ENCODE peak calls at places on chromosomes 5 and 9, in ten cellular contexts. R, O, U, X, I, G, Q, Y, F and A are unnamed samples.

GRCh38 chr5:159737263-159737662 is 179.0 kb upstream of the ADRA1B start:
- DNase-seq in R (no peak), O (no peak), U (no peak), X (no peak), I (no peak), G (no peak), Q (no peak), Y (no peak), F (no peak), A (no peak)

GRCh38 chr9:134178781-134179551 is 14.6 kb upstream of the RNU6ATAC start:
- DNase-seq in R (peak; percentile 26), O (no peak), U (no peak), X (no peak), I (peak; percentile 20), G (no peak), Q (no peak), Y (no peak), F (no peak), A (peak; percentile 10)

GRCh38 chr9:14250779-14251145 is 63.2 kb downstream of the NFIB start:
- DNase-seq in R (no peak), O (no peak), U (no peak), X (no peak), I (no peak), G (no peak), Q (no peak), Y (no peak), F (no peak), A (no peak)

GRCh38 chr5:127369772-127370171 is 79.2 kb downstream of the MEGF10 start:
- DNase-seq in R (no peak), O (no peak), U (no peak), X (no peak), I (no peak), G (peak; percentile 7), Q (no peak), Y (no peak), F (no peak), A (no peak)

GRCh38 chr9:22240619-22241018 is 206.0 kb upstream of the DMRTA1 start:
- DNase-seq in R (no peak), O (no peak), U (no peak), X (no peak), I (peak; percentile 64), G (no peak), Q (no peak), Y (no peak), F (no peak), A (no peak)

GRCh38 chr5:159456722-159457462 is 126.6 kb upstream of the IL12B start:
- DNase-seq in R (no peak), O (peak; percentile 35), U (peak; percentile 13), X (no peak), I (no peak), G (no peak), Q (no peak), Y (no peak), F (peak; percentile 30), A (no peak)

GRCh38 chr9:113597390-113598241 is 134.1 kb downstream of the RGS3 start:
- DNase-seq in R (no peak), O (no peak), U (no peak), X (no peak), I (no peak), G (no peak), Q (no peak), Y (no peak), F (no peak), A (no peak)

GRCh38 chr5:149913449-149914419 is 30.9 kb downstream of the PDE6A start:
- DNase-seq in R (no peak), O (no peak), U (no peak), X (no peak), I (no peak), G (no peak), Q (no peak), Y (no peak), F (no peak), A (peak; percentile 35)

GRCh38 chr5:129460951-129461815 is 1.1 kb downstream of the ADAMTS19 start:
- DNase-seq in R (peak; percentile 81), O (no peak), U (no peak), X (peak; percentile 81), I (peak; percentile 38), G (peak; percentile 71), Q (no peak), Y (no peak), F (no peak), A (peak; percentile 77)

GRCh38 chr9:93119953-93120845 is 13.9 kb downstream of the NINJ1 start:
- DNase-seq in R (no peak), O (no peak), U (no peak), X (no peak), I (peak; percentile 97), G (no peak), Q (no peak), Y (peak; percentile 88), F (peak; percentile 37), A (peak; percentile 82)

GRCh38 chr5:5371943-5372342 is 50.5 kb upstream of the ICE1 start:
- DNase-seq in R (no peak), O (no peak), U (no peak), X (no peak), I (no peak), G (no peak), Q (no peak), Y (no peak), F (no peak), A (no peak)

GRCh38 chr5:142095651-142096330 is 12.8 kb upstream of the NDFIP1 start:
- DNase-seq in R (no peak), O (peak; percentile 70), U (peak; percentile 76), X (no peak), I (no peak), G (no peak), Q (peak; percentile 47), Y (no peak), F (peak; percentile 72), A (no peak)

GRCh38 chr5:145536133-145536532 is 299.0 kb downstream of the PRELID2 start:
- DNase-seq in R (no peak), O (no peak), U (no peak), X (no peak), I (peak; percentile 14), G (no peak), Q (no peak), Y (no peak), F (no peak), A (no peak)

GRCh38 chr5:76958976-76959767 is 6.3 kb downstream of the CRHBP start:
- DNase-seq in R (no peak), O (no peak), U (no peak), X (no peak), I (peak; percentile 64), G (no peak), Q (no peak), Y (no peak), F (no peak), A (no peak)

GRCh38 chr5:92907914-92908606 is 673.0 kb downstream of the NR2F1-AS1 start:
- DNase-seq in R (no peak), O (no peak), U (no peak), X (no peak), I (peak; percentile 62), G (no peak), Q (no peak), Y (no peak), F (no peak), A (no peak)

GRCh38 chr9:16342621-16343020 is 527.8 kb downstream of the BNC2 start:
- DNase-seq in R (no peak), O (no peak), U (no peak), X (no peak), I (no peak), G (no peak), Q (no peak), Y (no peak), F (no peak), A (no peak)

GRCh38 chr5:68315679-68316271 is 100.2 kb downstream of the PIK3R1 start:
- DNase-seq in R (no peak), O (peak; percentile 26), U (peak; percentile 14), X (no peak), I (no peak), G (no peak), Q (peak; percentile 2), Y (no peak), F (peak; percentile 19), A (no peak)

GRCh38 chr5:1152156-1152555 is 40.3 kb upstream of the SLC12A7 start:
- DNase-seq in R (no peak), O (no peak), U (no peak), X (no peak), I (no peak), G (no peak), Q (no peak), Y (no peak), F (peak; percentile 35), A (no peak)

GRCh38 chr5:69497006-69497520 is 4.5 kb downstream of the OCLN start:
- DNase-seq in R (no peak), O (no peak), U (no peak), X (no peak), I (no peak), G (no peak), Q (no peak), Y (no peak), F (no peak), A (no peak)

GRCh38 chr5:166068547-166069335 is 2222.7 kb upstream of the WWC1 start:
- DNase-seq in R (no peak), O (no peak), U (no peak), X (no peak), I (no peak), G (no peak), Q (no peak), Y (no peak), F (no peak), A (no peak)

GRCh38 chr5:95526871-95527270 is 27.9 kb downstream of the SKIC3 start:
- DNase-seq in R (no peak), O (no peak), U (no peak), X (no peak), I (no peak), G (no peak), Q (no peak), Y (no peak), F (no peak), A (no peak)

GRCh38 chr9:126989847-126990821 is 75.6 kb downstream of the RALGPS1 start:
- DNase-seq in R (no peak), O (no peak), U (no peak), X (no peak), I (peak; percentile 21), G (no peak), Q (no peak), Y (peak; percentile 39), F (no peak), A (peak; percentile 38)

GRCh38 chr5:172172912-172173591 is 15.0 kb downstream of the STK10 start:
- DNase-seq in R (no peak), O (no peak), U (no peak), X (no peak), I (no peak), G (no peak), Q (no peak), Y (no peak), F (no peak), A (no peak)

GRCh38 chr5:2017540-2018389 is 135.0 kb upstream of the IRX4 start:
- DNase-seq in R (no peak), O (no peak), U (no peak), X (peak; percentile 58), I (peak; percentile 41), G (no peak), Q (no peak), Y (no peak), F (no peak), A (peak; percentile 61)

GRCh38 chr9:99239341-99240055 is 17.4 kb downstream of the SEC61B start:
- DNase-seq in R (no peak), O (no peak), U (no peak), X (no peak), I (peak; percentile 42), G (no peak), Q (no peak), Y (no peak), F (no peak), A (no peak)

GRCh38 chr9:116355153-116355827 is 201.7 kb downstream of the PAPPA start:
- DNase-seq in R (no peak), O (no peak), U (no peak), X (no peak), I (peak; percentile 87), G (peak; percentile 43), Q (no peak), Y (no peak), F (no peak), A (peak; percentile 31)

GRCh38 chr9:79577969-79578723 is 6.4 kb downstream of the TLE4 start:
- DNase-seq in R (no peak), O (no peak), U (no peak), X (no peak), I (no peak), G (no peak), Q (no peak), Y (no peak), F (no peak), A (no peak)

GRCh38 chr9:137095664-137096517 is 9.1 kb downstream of the MAN1B1 start:
- DNase-seq in R (peak; percentile 60), O (peak; percentile 80), U (peak; percentile 80), X (no peak), I (no peak), G (no peak), Q (peak; percentile 69), Y (no peak), F (peak; percentile 78), A (no peak)